ENCODE peak calls at places on chromosomes 7 and 10, in nine cellular contexts. M is M059J, O is ecto neural progenitor cell, R is astrocyte of the cerebellum, P is neural crest cell, Y is left cardiac atrium, W is GM12865, A is H7, X is renal cortical epithelial cell. V is an unnamed sample.

GRCh38 chr7:37510043-37510634 is 61.5 kb upstream of the ELMO1 start:
- DNase-seq in A (peak), P (no peak), Y (no peak), M (peak), R (no peak), X (no peak), W (peak), O (no peak), V (no peak)

GRCh38 chr7:96985992-96986391 is 19.4 kb upstream of the DLX6 start:
- DNase-seq in O (no peak), W (no peak), X (no peak), M (no peak), A (no peak), Y (no peak), P (no peak), R (no peak), V (no peak)

GRCh38 chr7:103866919-103867318 is 122.5 kb downstream of the RELN start:
- DNase-seq in P (no peak), R (no peak), O (no peak), W (no peak), A (no peak), M (no peak), Y (no peak), X (peak), V (no peak)

GRCh38 chr10:92567952-92568600 is 5.8 kb downstream of the IDE start:
- DNase-seq in P (no peak), O (no peak), W (peak), Y (no peak), A (peak), R (peak), M (peak), X (peak), V (no peak)

GRCh38 chr10:65968871-65969270 is 957.0 kb upstream of the LRRTM3 start:
- DNase-seq in M (no peak), R (no peak), A (no peak), O (no peak), Y (no peak), P (no peak), W (no peak), X (no peak), V (no peak)

GRCh38 chr7:129785457-129786178 is 167.1 kb downstream of the UBE2H start:
- DNase-seq in A (peak), X (no peak), R (no peak), W (no peak), P (no peak), O (peak), Y (no peak), M (no peak), V (no peak)

GRCh38 chr10:31467791-31468535 is 148.9 kb downstream of the ZEB1 start:
- DNase-seq in Y (no peak), W (peak), R (no peak), X (peak), O (no peak), M (no peak), P (no peak), A (peak), V (peak)

GRCh38 chr7:6432786-6433185 is 15.0 kb downstream of the DAGLB start:
- DNase-seq in W (no peak), X (no peak), R (no peak), A (no peak), P (no peak), Y (no peak), M (no peak), O (no peak), V (no peak)

GRCh38 chr7:26346611-26347200 is 55.0 kb downstream of the SNX10 start:
- DNase-seq in W (no peak), Y (no peak), P (no peak), R (no peak), O (no peak), M (peak), A (no peak), X (peak), V (no peak)

GRCh38 chr7:156764016-156764669 is 123.6 kb downstream of the RNF32 start:
- DNase-seq in P (peak), Y (peak), X (peak), A (peak), R (peak), O (no peak), M (peak), W (no peak), V (no peak)

GRCh38 chr10:99339563-99340047 is 10.4 kb downstream of the CNNM1 start:
- DNase-seq in A (no peak), R (no peak), W (no peak), Y (no peak), X (no peak), O (no peak), P (no peak), M (peak), V (no peak)

GRCh38 chr10:71664585-71664984 is 55.0 kb downstream of the C10orf105 start:
- DNase-seq in M (no peak), W (no peak), P (no peak), X (no peak), A (no peak), O (no peak), R (no peak), Y (no peak), V (no peak)

GRCh38 chr7:8217200-8218068 is 44.5 kb downstream of the ICA1 start:
- DNase-seq in M (peak), Y (no peak), O (no peak), R (peak), X (peak), A (no peak), P (peak), W (peak), V (no peak)

GRCh38 chr7:94253696-94254095 is 141.0 kb upstream of the COL1A2 start:
- DNase-seq in P (no peak), O (no peak), X (no peak), M (no peak), Y (no peak), R (no peak), W (no peak), A (no peak), V (no peak)

GRCh38 chr10:72079356-72079755 is 9.0 kb downstream of the SPOCK2 start:
- DNase-seq in Y (no peak), A (peak), R (no peak), O (peak), W (peak), P (no peak), M (no peak), X (no peak), V (no peak)

GRCh38 chr10:113858541-113858940 is 4.1 kb downstream of the NHLRC2 start:
- DNase-seq in O (no peak), M (peak), W (no peak), R (no peak), Y (no peak), P (no peak), A (no peak), X (peak), V (no peak)

GRCh38 chr10:125159932-125160855 is at the start of gene CTBP2:
- DNase-seq in P (peak), W (no peak), M (peak), O (peak), Y (peak), A (peak), X (no peak), R (no peak), V (no peak)

GRCh38 chr10:51159841-51160240 is 85.6 kb downstream of the PRKG1 start:
- DNase-seq in A (no peak), P (no peak), Y (no peak), R (no peak), X (no peak), W (no peak), M (no peak), O (no peak), V (no peak)

GRCh38 chr7:147653456-147653855 is 937.1 kb upstream of the C7orf33 start:
- DNase-seq in M (no peak), P (no peak), A (peak), W (no peak), Y (no peak), R (no peak), X (no peak), O (no peak), V (no peak)

GRCh38 chr10:62244088-62244487 is 24.6 kb downstream of the RTKN2 start:
- DNase-seq in A (no peak), O (no peak), R (no peak), P (no peak), M (no peak), X (no peak), Y (no peak), W (no peak), V (no peak)

GRCh38 chr10:130301026-130301892 is 165.1 kb downstream of the GLRX3 start:
- DNase-seq in X (peak), A (no peak), M (no peak), P (no peak), Y (no peak), R (no peak), W (no peak), O (no peak), V (no peak)

GRCh38 chr7:144118341-144118740 is 4.6 kb upstream of the OR2A14 start:
- DNase-seq in Y (no peak), A (no peak), M (peak), W (no peak), P (no peak), O (no peak), R (no peak), X (no peak), V (no peak)

GRCh38 chr10:12262278-12262981 is 66.4 kb downstream of the CDC123 start:
- DNase-seq in M (no peak), Y (no peak), R (no peak), P (no peak), W (peak), O (no peak), A (no peak), X (no peak), V (no peak)

GRCh38 chr7:158778476-158778875 is 50.8 kb downstream of the ESYT2 start:
- DNase-seq in R (no peak), P (no peak), X (no peak), Y (no peak), W (no peak), O (no peak), M (no peak), A (no peak), V (no peak)

GRCh38 chr7:146076344-146076743 is 40.3 kb upstream of the CNTNAP2 start:
- DNase-seq in R (no peak), M (no peak), A (no peak), X (no peak), Y (no peak), W (no peak), O (no peak), P (no peak), V (no peak)

V was measured in iPS DF 6.9.